ENCODE peak calls at places on chromosomes 5 and 9, in four cellular contexts. V, R, O and B are unnamed samples.

GRCh38 chr5:167143726-167144125 is 1147.7 kb upstream of the WWC1 start:
- DNase-seq in O (no peak), R (no peak), V (no peak), B (no peak)

GRCh38 chr9:130036099-130036498 is 6.9 kb downstream of the FNBP1 start:
- DNase-seq in R (no peak), V (no peak), O (no peak), B (no peak)

GRCh38 chr9:133825555-133826198 is 87.5 kb upstream of the SARDH start:
- DNase-seq in O (no peak), R (no peak), V (no peak), B (no peak)

GRCh38 chr5:113089653-113090335 is 113.2 kb downstream of the DCP2 start:
- DNase-seq in R (no peak), O (no peak), V (no peak), B (no peak)

GRCh38 chr5:165757756-165758155 is 2252.3 kb downstream of the MAT2B start:
- DNase-seq in O (no peak), R (no peak), V (no peak), B (no peak)

GRCh38 chr5:60026174-60026573 is 132.6 kb upstream of the PDE4D start:
- DNase-seq in V (no peak), O (no peak), R (no peak), B (no peak)

GRCh38 chr5:181236954-181237641 is 6.6 kb downstream of the RACK1 start:
- DNase-seq in R (no peak), O (no peak), V (no peak), B (no peak)

GRCh38 chr5:143016777-143017374 is 246.7 kb downstream of the ARHGAP26 start:
- DNase-seq in O (no peak), V (peak), R (peak), B (no peak)

GRCh38 chr5:21680196-21680595 is 1172.9 kb downstream of the CDH12 start:
- DNase-seq in R (no peak), V (peak), O (no peak), B (no peak)

GRCh38 chr9:136122425-136123383 is 4.0 kb upstream of the TMEM250 start:
- DNase-seq in R (peak), V (peak), O (peak), B (peak)

GRCh38 chr5:20050262-20050661 is 62.3 kb upstream of the CDH18 start:
- DNase-seq in O (no peak), V (no peak), R (no peak), B (no peak)

GRCh38 chr5:123084730-123085605 is 4.1 kb upstream of the PRDM6 start:
- DNase-seq in R (no peak), V (no peak), O (no peak), B (no peak)

GRCh38 chr5:106321242-106321641 is 1349.5 kb downstream of the EFNA5 start:
- DNase-seq in V (no peak), O (no peak), R (no peak), B (no peak)

GRCh38 chr5:126044111-126044668 is 379.0 kb upstream of the GRAMD2B start:
- DNase-seq in V (peak), R (no peak), O (no peak), B (no peak)